ENCODE peak calls at places on chromosomes 7 and 10, in seven cellular contexts. W is OCI-LY7, H is RWPE2, B is omental fat pad, N is MM.1S, L is activated B cell treated with CpG ODN at 0.5 μM for 24 hours, A is PC-3. S is an unnamed sample.

GRCh38 chr10:106355450-106355849 is 809.1 kb downstream of the SORCS1 start:
- DNase-seq in W (no peak), H (no peak), B (no peak), N (no peak), L (no peak), A (peak), S (no peak)

GRCh38 chr7:142470336-142470830 is 212.5 kb upstream of the PRSS58 start:
- DNase-seq in W (no peak), H (no peak), B (no peak), N (no peak), L (no peak), A (no peak), S (no peak)

GRCh38 chr10:77989081-77989724 is 40.1 kb downstream of the POLR3A start:
- DNase-seq in W (no peak), H (no peak), B (no peak), N (no peak), L (no peak), A (peak), S (no peak)

GRCh38 chr7:14377646-14378266 is 388.3 kb upstream of the ETV1 start:
- DNase-seq in W (no peak), H (no peak), B (no peak), N (no peak), L (no peak), A (no peak), S (no peak)

GRCh38 chr10:18334116-18334867 is 194.1 kb downstream of the CACNB2 start:
- DNase-seq in W (no peak), H (no peak), B (no peak), N (no peak), L (no peak), A (no peak), S (no peak)

GRCh38 chr7:16129431-16130126 is 291.8 kb downstream of the CRPPA start:
- DNase-seq in W (no peak), H (no peak), B (no peak), N (no peak), L (no peak), A (peak), S (no peak)

GRCh38 chr10:130020651-130021372 is 56.7 kb upstream of the EBF3 start:
- DNase-seq in W (no peak), H (no peak), B (no peak), N (no peak), L (no peak), A (no peak), S (no peak)

GRCh38 chr10:121864653-121865052 is 63.2 kb downstream of the ATE1 start:
- DNase-seq in W (no peak), H (no peak), B (no peak), N (no peak), L (no peak), A (no peak), S (no peak)

GRCh38 chr7:100879685-100880261 is 4.9 kb downstream of the SRRT start:
- DNase-seq in W (no peak), H (no peak), B (no peak), N (no peak), L (no peak), A (no peak), S (no peak)

GRCh38 chr10:8978100-8978499 is 923.6 kb downstream of the GATA3 start:
- DNase-seq in W (no peak), H (no peak), B (no peak), N (no peak), L (no peak), A (no peak), S (no peak)

GRCh38 chr10:132257271-132257670 is 50.5 kb downstream of the STK32C start:
- DNase-seq in W (no peak), H (no peak), B (no peak), N (no peak), L (no peak), A (peak), S (no peak)

GRCh38 chr10:101938316-101939272 is 95.0 kb upstream of the KCNIP2 start:
- DNase-seq in W (peak), H (no peak), B (no peak), N (no peak), L (no peak), A (peak), S (no peak)

GRCh38 chr7:79837915-79838314 is 296.7 kb upstream of the GNAI1 start:
- DNase-seq in W (no peak), H (no peak), B (no peak), N (no peak), L (no peak), A (no peak), S (no peak)

GRCh38 chr7:31432831-31433340 is 81.0 kb upstream of the ITPRID1 start:
- DNase-seq in W (no peak), H (no peak), B (no peak), N (no peak), L (no peak), A (no peak), S (no peak)

GRCh38 chr10:12459338-12459737 is 110.0 kb downstream of the CAMK1D start:
- DNase-seq in W (no peak), H (no peak), B (no peak), N (no peak), L (no peak), A (no peak), S (no peak)

GRCh38 chr7:117250801-117251200 is 72.1 kb downstream of the WNT2 start:
- DNase-seq in W (no peak), H (no peak), B (no peak), N (no peak), L (no peak), A (no peak), S (no peak)

GRCh38 chr10:50272531-50272930 is 21.2 kb upstream of the ASAH2 start:
- DNase-seq in W (no peak), H (no peak), B (no peak), N (no peak), L (no peak), A (no peak), S (no peak)

GRCh38 chr7:105638324-105638723 is 57.0 kb upstream of the EFCAB10 start:
- DNase-seq in W (no peak), H (no peak), B (no peak), N (no peak), L (no peak), A (no peak), S (no peak)

GRCh38 chr7:4725014-4725951 is 43.2 kb downstream of the FOXK1 start:
- DNase-seq in W (no peak), H (no peak), B (no peak), N (peak), L (peak), A (peak), S (peak)

GRCh38 chr7:76310102-76310957 is 7.9 kb downstream of the HSPB1 start:
- DNase-seq in W (peak), H (no peak), B (no peak), N (no peak), L (no peak), A (no peak), S (no peak)

GRCh38 chr7:80593869-80594587 is 44.4 kb upstream of the CD36 start:
- DNase-seq in W (no peak), H (no peak), B (no peak), N (no peak), L (no peak), A (no peak), S (no peak)

GRCh38 chr10:81873932-81874816 is 820 bp upstream of the NRG3 start:
- DNase-seq in W (no peak), H (no peak), B (no peak), N (peak), L (no peak), A (no peak), S (peak)

GRCh38 chr10:44071479-44071878 is 313.4 kb downstream of the CXCL12 start:
- DNase-seq in W (no peak), H (no peak), B (no peak), N (no peak), L (no peak), A (no peak), S (no peak)

GRCh38 chr10:12921163-12921562 is 80.3 kb downstream of the CCDC3 start:
- DNase-seq in W (no peak), H (no peak), B (no peak), N (no peak), L (no peak), A (no peak), S (no peak)

GRCh38 chr7:29684787-29685650 is 121.3 kb upstream of the WIPF3 start:
- DNase-seq in W (peak), H (peak), B (peak), N (peak), L (peak), A (peak), S (peak)

GRCh38 chr10:123427386-123427785 is 238.8 kb upstream of the GPR26 start:
- DNase-seq in W (no peak), H (no peak), B (no peak), N (no peak), L (no peak), A (peak), S (no peak)

GRCh38 chr7:5450549-5451327 is 27.1 kb upstream of the TNRC18 start:
- DNase-seq in W (peak), H (no peak), B (no peak), N (peak), L (peak), A (peak), S (peak)

GRCh38 chr10:78821052-78821451 is 247.7 kb upstream of the ZMIZ1 start:
- DNase-seq in W (no peak), H (no peak), B (no peak), N (no peak), L (no peak), A (no peak), S (no peak)

GRCh38 chr7:78020131-78020873 is 221.7 kb downstream of the PHTF2 start:
- DNase-seq in W (peak), H (no peak), B (no peak), N (peak), L (no peak), A (peak), S (peak)

GRCh38 chr7:117992635-117993034 is 119.4 kb upstream of the CTTNBP2 start:
- DNase-seq in W (no peak), H (no peak), B (no peak), N (no peak), L (no peak), A (no peak), S (no peak)

DNA sequence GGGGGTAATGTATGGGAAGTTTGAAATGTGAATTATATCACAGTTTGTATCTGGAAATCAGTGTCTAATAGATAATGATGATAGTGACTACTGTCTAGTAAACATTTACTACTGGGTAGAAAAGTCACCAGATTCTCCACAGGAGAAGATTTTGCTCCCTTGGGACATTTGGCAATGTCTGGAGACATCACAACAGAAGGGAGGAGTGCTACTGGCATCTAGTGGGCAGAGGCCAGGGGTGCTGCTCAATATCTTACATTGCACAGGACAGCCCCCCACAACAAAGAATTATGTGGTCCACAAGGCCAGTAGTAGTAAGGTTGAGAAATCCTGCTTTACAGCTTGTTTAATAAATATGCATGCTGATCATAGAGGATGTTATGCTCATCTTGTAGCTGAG is 92.3 kb upstream of the PRPS1L1 start:
- DNase-seq in W (no peak), H (no peak), B (no peak), N (no peak), L (no peak), A (peak), S (no peak)
- TF ChIP-seq CTCF in W (no peak), H (peak), B (no peak), N (no peak), L (no peak), A (peak), S (no peak)

GRCh38 chr10:120825878-120826383 is 25.2 kb upstream of the WDR11 start:
- DNase-seq in W (no peak), H (no peak), B (no peak), N (peak), L (no peak), A (no peak), S (no peak)

GRCh38 chr10:120827251-120827875 is 23.8 kb upstream of the WDR11 start:
- DNase-seq in W (no peak), H (no peak), B (no peak), N (peak), L (no peak), A (no peak), S (peak)

GRCh38 chr10:120823251-120823650 is 27.9 kb upstream of the WDR11 start:
- DNase-seq in W (no peak), H (no peak), B (no peak), N (no peak), L (no peak), A (no peak), S (no peak)

GRCh38 chr10:120828940-120829339 is 22.2 kb upstream of the WDR11 start:
- DNase-seq in W (no peak), H (no peak), B (no peak), N (no peak), L (no peak), A (no peak), S (no peak)

GRCh38 chr10:120824864-120825263 is 26.3 kb upstream of the WDR11 start:
- DNase-seq in W (peak), H (no peak), B (no peak), N (peak), L (no peak), A (peak), S (peak)
- TF ChIP-seq CTCF in W (peak), H (peak), B (no peak), N (peak), L (no peak), A (peak), S (peak)

DNA sequence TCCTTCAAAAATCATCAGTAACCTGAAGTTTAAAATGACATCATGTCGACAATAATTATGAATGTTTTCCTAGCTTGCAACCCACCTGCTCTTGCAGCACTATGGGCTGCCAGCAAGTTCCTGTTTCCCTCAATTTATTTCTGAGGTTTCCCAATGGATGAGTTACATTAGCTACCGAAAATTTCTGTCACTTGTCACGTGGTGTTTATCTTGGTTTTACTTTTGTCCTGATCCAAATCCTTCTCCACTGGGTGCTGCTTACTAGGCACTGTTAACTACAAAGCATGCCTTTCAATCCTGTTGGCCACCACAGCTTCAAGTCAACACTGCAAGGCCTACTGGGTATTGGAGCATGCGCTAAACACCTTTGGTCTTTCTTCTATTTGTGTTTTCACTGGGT is 31.5 kb downstream of the GIMAP8 start:
- DNase-seq in W (no peak), H (no peak), B (no peak), N (no peak), L (no peak), A (no peak), S (no peak)
- TF ChIP-seq CTCF in W (no peak), H (no peak), B (no peak), N (no peak), L (no peak), A (no peak), S (no peak)

DNA sequence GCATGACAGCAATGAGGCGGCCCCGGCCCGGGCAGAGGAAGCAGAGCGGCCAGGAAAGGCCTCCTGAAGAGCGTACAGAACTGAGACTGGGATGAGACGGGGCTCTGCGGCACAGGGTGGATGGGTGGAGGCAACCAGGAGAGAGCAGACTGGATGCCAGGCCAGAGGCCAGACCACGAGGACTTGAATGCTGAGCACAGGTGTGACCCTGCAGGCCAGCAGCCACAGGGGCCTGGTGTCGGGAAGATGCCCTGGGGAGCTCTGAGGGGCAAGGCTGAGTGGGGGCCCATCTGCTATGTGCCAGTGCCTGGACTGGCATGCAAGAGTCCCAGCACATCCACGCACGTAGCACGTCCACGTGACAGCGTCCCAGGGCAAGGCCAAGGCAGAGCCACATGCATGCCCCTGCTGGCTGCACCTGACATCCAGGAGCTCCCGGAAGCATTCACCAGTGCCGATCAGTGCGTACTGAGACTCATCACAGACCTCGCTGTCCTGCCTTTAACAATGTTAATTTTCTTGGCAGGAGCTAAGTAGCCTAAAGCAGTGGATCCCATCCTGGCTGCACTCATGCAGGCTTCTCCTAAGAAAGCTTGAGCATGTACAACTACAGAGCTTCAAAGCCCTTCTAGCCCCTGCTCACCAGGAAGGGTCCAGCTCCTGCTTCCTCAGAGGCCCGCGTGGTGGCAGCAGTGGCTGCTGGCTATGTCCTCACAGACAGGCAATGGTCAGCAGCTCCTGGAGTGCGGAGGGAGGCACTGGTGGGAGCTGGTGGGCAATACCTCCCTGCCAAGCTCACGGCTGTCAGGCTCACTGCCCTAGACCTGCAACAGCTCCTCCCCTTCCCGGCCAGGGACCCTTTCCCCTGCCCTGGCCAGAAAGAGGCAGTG is 18.0 kb downstream of the GRID1 start:
- DNase-seq in W (no peak), H (peak), B (no peak), N (no peak), L (no peak), A (peak), S (no peak)
- TF ChIP-seq CTCF in W (no peak), H (no peak), B (no peak), N (no peak), L (no peak), A (peak), S (no peak)

GRCh38 chr7:144063710-144064109 is 5.9 kb upstream of the OR2A25 start:
- DNase-seq in W (no peak), H (no peak), B (no peak), N (no peak), L (no peak), A (no peak), S (peak)
- TF ChIP-seq CTCF in W (peak), H (peak), B (no peak), N (peak), L (no peak), A (peak), S (no peak)

DNA sequence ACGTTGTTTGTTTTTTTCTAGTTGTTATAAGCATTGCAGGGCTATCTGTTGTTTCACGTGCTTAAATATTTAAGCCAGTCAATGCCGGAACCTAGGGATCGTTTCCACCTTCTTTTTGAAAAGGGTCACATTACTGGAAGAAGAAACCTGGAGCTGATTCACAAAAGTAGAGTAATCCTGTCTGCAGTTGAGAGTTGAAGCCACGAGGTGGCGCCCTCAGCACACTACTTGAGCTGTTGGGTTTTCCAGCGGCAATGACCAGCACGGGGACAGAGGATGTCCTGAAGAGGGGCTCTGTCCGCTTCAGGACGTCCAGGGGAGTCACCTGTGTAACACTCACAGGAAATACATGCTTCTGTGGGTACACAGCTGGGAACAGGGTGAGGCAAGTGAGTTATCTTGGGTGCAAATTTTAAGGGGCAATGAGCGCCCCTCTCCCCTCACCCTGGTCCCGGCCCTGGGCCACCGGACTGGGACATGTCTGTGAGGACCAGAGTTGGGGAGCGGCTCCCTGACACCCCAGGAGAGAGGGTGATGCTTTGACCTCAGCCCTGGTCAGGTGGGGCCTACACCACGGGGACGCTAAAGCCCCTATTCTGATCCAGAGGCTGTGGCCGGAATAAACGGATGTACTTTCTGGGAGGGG is 26.3 kb upstream of the WDFY4 start:
- DNase-seq in W (peak), H (no peak), B (peak), N (peak), L (peak), A (peak), S (peak)
- TF ChIP-seq CTCF in W (peak), H (peak), B (no peak), N (peak), L (peak), A (peak), S (peak)

GRCh38 chr10:48523820-48524758 is 80.8 kb downstream of the ARHGAP22 start:
- DNase-seq in W (no peak), H (peak), B (no peak), N (no peak), L (no peak), A (peak), S (peak)
- TF ChIP-seq CTCF in W (peak), H (peak), B (no peak), N (peak), L (no peak), A (peak), S (no peak)

GRCh38 chr7:2148189-2148588 is 84.6 kb downstream of the MAD1L1 start:
- DNase-seq in W (no peak), H (no peak), B (no peak), N (no peak), L (no peak), A (no peak), S (no peak)
- TF ChIP-seq CTCF in W (peak), H (no peak), B (no peak), N (no peak), L (no peak), A (peak), S (no peak)

GRCh38 chr7:8436965-8437364 is 3.6 kb downstream of the NXPH1 start:
- DNase-seq in W (peak), H (no peak), B (no peak), N (peak), L (no peak), A (peak), S (peak)
- TF ChIP-seq CTCF in W (peak), H (peak), B (no peak), N (peak), L (no peak), A (peak), S (peak)

S was measured in GM20000.